ENCODE peak calls at places on chromosome 22, in five cellular contexts. N, Q, J, C and W are unnamed samples.

GRCh38 chr22:23565942-23566715 is 14.0 kb downstream of the IGLL1 start:
- DNase-seq in N (no peak), J (peak; percentile 43), Q (peak; percentile 60), C (peak; percentile 32), W (no peak)

GRCh38 chr22:18973264-18974031 is 37.4 kb upstream of the PRODH start:
- DNase-seq in J (peak; percentile 70), C (no peak), Q (no peak), N (no peak), W (no peak)

GRCh38 chr22:32144875-32145274 is 14.2 kb downstream of the C22orf42 start:
- DNase-seq in J (no peak), Q (no peak), C (no peak), N (no peak), W (no peak)

GRCh38 chr22:22674473-22674872 is 30.1 kb downstream of the GGTLC2 start:
- DNase-seq in C (no peak), J (no peak), Q (no peak), N (no peak), W (no peak)

GRCh38 chr22:43181321-43182076 is 5.4 kb downstream of the TTLL12 start:
- DNase-seq in Q (no peak), N (no peak), J (no peak), C (no peak), W (no peak)

GRCh38 chr22:22786301-22787115 is 101.1 kb upstream of the IGLL5 start:
- DNase-seq in J (no peak), N (no peak), Q (no peak), C (peak; percentile 74), W (no peak)

GRCh38 chr22:19287076-19287724 is 4.3 kb downstream of the CLTCL1 start:
- DNase-seq in J (no peak), C (no peak), N (no peak), Q (no peak), W (no peak)

GRCh38 chr22:17982572-17983141 is 41.7 kb downstream of the MICAL3 start:
- DNase-seq in J (no peak), C (no peak), Q (no peak), N (no peak), W (no peak)